ENCODE peak calls at places on chromosome 15, in five cellular contexts. M is SK-N-SH, P is hepatocyte, K is GM23338, J is PC-3. D is an unnamed sample.

GRCh38 chr15:37095197-37095992 is 5.0 kb downstream of the MEIS2 start:
- DNase-seq in P (peak; percentile 20), J (no peak), K (peak; percentile 93), M (peak; percentile 41), D (no peak)

GRCh38 chr15:66733976-66734375 is 31.9 kb downstream of the SMAD6 start:
- DNase-seq in M (no peak), P (no peak), J (no peak), K (no peak), D (no peak)

GRCh38 chr15:93018574-93018973 is 70.4 kb downstream of the RGMA start:
- DNase-seq in P (no peak), J (no peak), K (peak; percentile 54), M (no peak), D (no peak)

GRCh38 chr15:46409879-46410278 is 775.0 kb downstream of the SQOR start:
- DNase-seq in M (no peak), P (no peak), K (no peak), J (no peak), D (no peak)

GRCh38 chr15:29183071-29183831 is 86.4 kb downstream of the NSMCE3 start:
- DNase-seq in M (no peak), K (peak; percentile 5), J (peak; percentile 75), P (no peak), D (no peak)

GRCh38 chr15:73647259-73648026 is 14.3 kb upstream of the NPTN start:
- DNase-seq in J (peak; percentile 91), M (no peak), K (no peak), P (peak; percentile 25), D (no peak)

GRCh38 chr15:48962662-48963523 is 826 bp downstream of the SHC4 start:
- DNase-seq in P (peak; percentile 54), J (peak; percentile 48), K (peak; percentile 67), M (peak; percentile 71), D (no peak)

GRCh38 chr15:47719730-47720129 is 2.4 kb downstream of the SEMA6D start:
- DNase-seq in P (no peak), M (no peak), K (no peak), J (peak; percentile 6), D (no peak)

GRCh38 chr15:57382969-57383368 is 6.7 kb downstream of the CGNL1 start:
- DNase-seq in J (no peak), M (no peak), P (no peak), K (no peak), D (no peak)

GRCh38 chr15:66673410-66674322 is 28.4 kb upstream of the SMAD6 start:
- DNase-seq in K (peak; percentile 93), P (peak; percentile 63), M (no peak), J (no peak), D (peak; percentile 84)

GRCh38 chr15:94083467-94083991 is 147.8 kb upstream of the MCTP2 start:
- DNase-seq in M (no peak), J (no peak), K (no peak), P (peak; percentile 15), D (no peak)

GRCh38 chr15:73851679-73852078 is 21.7 kb upstream of the TBC1D21 start:
- DNase-seq in M (no peak), K (peak; percentile 94), J (peak; percentile 68), P (peak; percentile 86), D (peak; percentile 53)

GRCh38 chr15:92343869-92344643 is 49.6 kb upstream of the ST8SIA2 start:
- DNase-seq in K (peak; percentile 60), J (no peak), P (no peak), M (no peak), D (no peak)

GRCh38 chr15:29102911-29103824 is 166.5 kb downstream of the NSMCE3 start:
- DNase-seq in J (no peak), K (peak; percentile 78), P (no peak), M (no peak), D (no peak)

GRCh38 chr15:31463521-31464102 is 137.0 kb downstream of the KLF13 start:
- DNase-seq in M (no peak), P (no peak), K (no peak), J (no peak), D (no peak)

GRCh38 chr15:65177901-65178300 is 7.2 kb downstream of the CLPX start:
- DNase-seq in K (no peak), P (no peak), M (no peak), J (peak; percentile 51), D (no peak)

GRCh38 chr15:72749700-72750099 is 33.9 kb downstream of the ADPGK start:
- DNase-seq in K (no peak), P (no peak), J (no peak), M (no peak), D (no peak)

GRCh38 chr15:95742836-95743235 is 587.7 kb upstream of the NR2F2 start:
- DNase-seq in J (no peak), K (no peak), M (no peak), P (no peak), D (no peak)

GRCh38 chr15:83695246-83695645 is 41.3 kb downstream of the ADAMTSL3 start:
- DNase-seq in M (no peak), J (peak; percentile 76), K (peak; percentile 21), P (no peak), D (no peak)

GRCh38 chr15:85554852-85555521 is 174.6 kb downstream of the AKAP13 start:
- DNase-seq in P (no peak), K (no peak), J (no peak), M (no peak), D (peak; percentile 16)

GRCh38 chr15:44668925-44669324 is 5.5 kb upstream of the SPG11 start:
- DNase-seq in M (no peak), J (no peak), P (no peak), K (no peak), D (peak; percentile 59)

GRCh38 chr15:60673918-60674558 is 195.1 kb upstream of the ICE2 start:
- DNase-seq in J (peak; percentile 80), P (peak; percentile 83), K (no peak), M (peak; percentile 20), D (no peak)

GRCh38 chr15:39621961-39622360 is 41.1 kb downstream of the THBS1 start:
- DNase-seq in M (no peak), P (no peak), K (no peak), J (no peak), D (no peak)

GRCh38 chr15:93063292-93063671 is 25.7 kb downstream of the RGMA start:
- DNase-seq in J (peak; percentile 86), P (no peak), K (peak; percentile 82), M (no peak), D (no peak)

GRCh38 chr15:60918234-60918964 is 310.7 kb downstream of the RORA start:
- DNase-seq in P (peak; percentile 23), J (peak; percentile 27), M (no peak), K (no peak), D (no peak)

GRCh38 chr15:57922780-57923179 is 142.7 kb downstream of the ALDH1A2 start:
- DNase-seq in M (peak; percentile 25), P (no peak), K (no peak), J (peak; percentile 68), D (no peak)

GRCh38 chr15:67266870-67267269 is 12.3 kb downstream of the IQCH start:
- DNase-seq in P (no peak), M (no peak), J (no peak), K (peak; percentile 25), D (no peak)

GRCh38 chr15:73021139-73021621 is 31.1 kb upstream of the NEO1 start:
- DNase-seq in K (peak; percentile 71), M (no peak), P (no peak), J (no peak), D (no peak)

GRCh38 chr15:63367390-63367789 is 14.3 kb downstream of the CA12 start:
- DNase-seq in M (no peak), P (no peak), J (no peak), K (no peak), D (no peak)

GRCh38 chr15:75731248-75732100 is 18.8 kb upstream of the CSPG4 start:
- DNase-seq in J (no peak), K (peak; percentile 59), M (peak; percentile 56), P (peak; percentile 58), D (no peak)
- TF ChIP-seq EZH2phosphoT487 in J (no peak), K (no peak), M (no peak), P (no peak), D (no peak)

GRCh38 chr15:40763801-40764765 is at the start of gene GCHFR:
- DNase-seq in K (peak; percentile 87), P (peak; percentile 93), J (peak; percentile 79), M (peak; percentile 67), D (peak; percentile 82)
- TF ChIP-seq CTCF in K (peak; percentile 32), P (peak; percentile 48), J (peak; percentile 45), M (no peak), D (peak; percentile 53)

DNA sequence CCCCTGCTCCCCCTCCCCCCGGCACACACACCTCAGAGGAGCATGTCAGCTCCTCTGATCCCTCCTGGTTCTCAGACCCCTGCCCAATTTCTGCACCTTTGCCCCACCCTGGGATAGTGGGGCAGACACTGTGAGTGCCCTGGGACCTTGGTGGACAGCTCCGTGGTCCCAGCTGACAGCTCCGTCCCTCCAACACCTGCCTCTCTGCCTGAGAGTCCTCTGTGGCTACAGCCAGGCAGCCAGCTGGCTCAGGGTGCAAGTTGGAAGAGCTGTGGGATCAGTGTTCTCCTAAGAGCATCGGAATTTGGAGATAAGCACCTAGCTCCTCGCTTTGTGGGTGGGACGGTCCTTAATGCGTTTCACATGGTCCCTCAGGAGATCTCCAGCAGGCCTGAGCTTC is 43.7 kb upstream of the PGPEP1L start:
- DNase-seq in P (no peak), K (no peak), J (no peak), M (no peak), D (no peak)
- H3K9me2 ChIP-seq in P (no peaks in the 10 kb centered on the region), K (no peaks in the 10 kb centered on the region), J (no peaks in the 10 kb centered on the region), M (no peaks in the 10 kb centered on the region), D (no peaks in the 10 kb centered on the region)

GRCh38 chr15:43253431-43254403 is 13.0 kb downstream of the TGM5 start:
- DNase-seq in P (no peak), K (no peak), M (no peak), J (peak; percentile 64), D (no peak)
- TF ChIP-seq EZH2phosphoT487 in P (no peak), K (no peak), M (no peak), J (no peak), D (no peak)

GRCh38 chr15:59567369-59567768 is 44.2 kb upstream of the GCNT3 start:
- DNase-seq in K (no peak), P (no peak), J (peak; percentile 76), M (no peak), D (no peak)

GRCh38 chr15:59561547-59561946 is 50.0 kb upstream of the GCNT3 start:
- DNase-seq in K (no peak), J (no peak), M (no peak), P (no peak), D (no peak)

GRCh38 chr15:59565299-59565698 is 46.3 kb upstream of the GCNT3 start:
- DNase-seq in P (no peak), M (no peak), K (no peak), J (no peak), D (no peak)

GRCh38 chr15:59562787-59563186 is 48.8 kb upstream of the GCNT3 start:
- DNase-seq in J (no peak), P (no peak), M (no peak), K (no peak), D (no peak)
- TF ChIP-seq CTCF in J (peak; percentile 49), P (no peak), M (peak; percentile 27), K (no peak), D (peak; percentile 73)

GRCh38 chr15:88178631-88179030 is 77.9 kb downstream of the NTRK3 start:
- DNase-seq in M (no peak), K (no peak), J (no peak), P (no peak), D (peak; percentile 69)
- H3K9me2 ChIP-seq in M (no peaks in the 10 kb centered on the region), K (peaks cover 6% of the 10 kb centered on the region), J (no peaks in the 10 kb centered on the region), P (no peaks in the 10 kb centered on the region), D (no peaks in the 10 kb centered on the region)